ENCODE peak calls at places on chromosome 14, in five cellular contexts. T is nephron progenitor cell; B is stimulated activated CD8-positive, alpha-beta memory T cell treated with anti-CD3 and anti-CD28 coated beads, Interleukin-12 subunit alpha, Interleukin-12 subunit beta, amount 100 ng/mL, for 1 hour; N is T-helper 9 cell; W is foreskin fibroblast. D is an unnamed sample.

GRCh38 chr14:24307575-24308341 is at the start of gene CIDEB:
- DNase-seq in T (peak; percentile 74), B (peak; percentile 41), N (peak; percentile 46), W (peak; percentile 81), D (peak; percentile 62)

GRCh38 chr14:60753264-60754126 is 18.9 kb downstream of the MNAT1 start:
- DNase-seq in T (no peak), B (peak; percentile 20), N (peak; percentile 24), W (no peak), D (no peak)

GRCh38 chr14:67952786-67953185 is 133.2 kb downstream of the RAD51B start:
- DNase-seq in T (no peak), B (no peak), N (no peak), W (no peak), D (no peak)

GRCh38 chr14:60381909-60382308 is 104.0 kb downstream of the C14orf39 start:
- DNase-seq in T (no peak), B (no peak), N (no peak), W (no peak), D (peak; percentile 51)

GRCh38 chr14:29601559-29602109 is 326.0 kb downstream of the PRKD1 start:
- DNase-seq in T (no peak), B (no peak), N (no peak), W (peak; percentile 65), D (no peak)

GRCh38 chr14:98704441-98704840 is 567.6 kb downstream of the BCL11B start:
- DNase-seq in T (no peak), B (peak; percentile 7), N (peak; percentile 2), W (no peak), D (no peak)

GRCh38 chr14:43116341-43116740 is 1390.7 kb downstream of the FSCB start:
- DNase-seq in T (no peak), B (no peak), N (no peak), W (no peak), D (no peak)

GRCh38 chr14:71371711-71372396 is 464.6 kb downstream of the PCNX1 start:
- DNase-seq in T (no peak), B (no peak), N (no peak), W (peak; percentile 81), D (peak; percentile 17)

GRCh38 chr14:100709252-100709955 is 17.3 kb upstream of the DLK1 start:
- DNase-seq in T (peak; percentile 67), B (no peak), N (peak; percentile 10), W (peak; percentile 68), D (peak; percentile 55)

GRCh38 chr14:91038439-91038838 is 22.0 kb downstream of the RPS6KA5 start:
- DNase-seq in T (no peak), B (no peak), N (no peak), W (peak; percentile 20), D (no peak)

GRCh38 chr14:95197498-95198010 is 40.2 kb upstream of the DICER1 start:
- DNase-seq in T (no peak), B (no peak), N (no peak), W (no peak), D (no peak)